ENCODE peak calls at places on chromosomes 12 and 14, in eight cellular contexts. A is astrocyte of the spinal cord, E is amygdala, I is H4, J is NCI-H1436 treated with DMSO at 0.1 percent for 48 hours, W is GM23248, L is ecto neural progenitor cell, H is D341Med. T is an unnamed sample.

GRCh38 chr14:73457935-73458218 is 469 bp downstream of the NUMB start:
- DNase-seq in H (no peak), I (no peak), E (no peak), L (no peak), W (no peak), J (no peak), A (no peak), T (no peak)

GRCh38 chr12:10304161-10304574 is 3.5 kb upstream of the KLRD1 start:
- DNase-seq in E (no peak), W (peak; percentile 87), I (peak; percentile 99), H (no peak), J (no peak), L (no peak), A (peak; percentile 86), T (no peak)

GRCh38 chr14:105168496-105168978 is at the start of gene JAG2:
- DNase-seq in A (no peak), I (no peak), H (peak; percentile 91), E (no peak), L (peak; percentile 74), W (peak; percentile 33), J (no peak), T (peak; percentile 24)

GRCh38 chr14:90419200-90419599 is 22.4 kb downstream of the CALM1 start:
- DNase-seq in E (no peak), A (peak; percentile 95), H (no peak), I (peak; percentile 97), W (peak; percentile 95), L (no peak), J (no peak), T (no peak)

GRCh38 chr12:47744778-47745436 is 13.8 kb downstream of the RAPGEF3 start:
- DNase-seq in J (no peak), I (no peak), W (no peak), L (no peak), H (no peak), A (no peak), E (no peak), T (no peak)

GRCh38 chr12:42270596-42270995 is 32.5 kb upstream of the YAF2 start:
- DNase-seq in E (no peak), H (no peak), L (no peak), I (no peak), A (no peak), W (no peak), J (no peak), T (no peak)

GRCh38 chr14:75165586-75166391 is 10.6 kb downstream of the TMED10 start:
- DNase-seq in E (no peak), I (no peak), H (no peak), A (peak; percentile 29), W (no peak), J (no peak), L (no peak), T (no peak)

GRCh38 chr12:97026901-97027300 is 119.8 kb downstream of the NEDD1 start:
- DNase-seq in H (no peak), I (no peak), A (no peak), W (no peak), E (no peak), J (no peak), L (no peak), T (no peak)

GRCh38 chr12:122499991-122500684 is 594 bp downstream of the ZCCHC8 start:
- DNase-seq in E (no peak), W (peak; percentile 86), H (peak; percentile 67), I (peak; percentile 61), A (peak; percentile 74), J (peak; percentile 6), L (no peak), T (peak; percentile 47)

GRCh38 chr12:26528943-26529342 is 304.1 kb downstream of the ITPR2 start:
- DNase-seq in E (no peak), J (no peak), H (no peak), A (no peak), L (no peak), W (no peak), I (no peak), T (no peak)

GRCh38 chr14:32507029-32507984 is 178.2 kb downstream of the AKAP6 start:
- DNase-seq in I (peak; percentile 62), A (peak; percentile 89), J (no peak), H (no peak), E (no peak), L (no peak), W (peak; percentile 93), T (peak; percentile 69)

GRCh38 chr12:39329015-39329414 is 113.9 kb downstream of the KIF21A start:
- DNase-seq in I (no peak), W (peak; percentile 10), L (no peak), J (no peak), A (peak; percentile 31), H (no peak), E (no peak), T (no peak)

GRCh38 chr12:25200703-25201102 is 5.7 kb downstream of the ETFRF1 start:
- DNase-seq in A (peak; percentile 51), E (no peak), J (no peak), W (peak; percentile 39), I (no peak), H (no peak), L (no peak), T (no peak)